ENCODE peak calls at places on chromosome 20, in four cellular contexts. Q, X, B and P are unnamed samples.

GRCh38 chr20:20594171-20594530 is 118.3 kb downstream of the RALGAPA2 start:
- DNase-seq in Q (no peak), X (peak), B (no peak), P (no peak)

GRCh38 chr20:9342651-9343050 is 171.7 kb upstream of the LAMP5 start:
- DNase-seq in Q (no peak), X (no peak), B (no peak), P (no peak)

GRCh38 chr20:5656136-5656535 is 94.1 kb upstream of the SHLD1 start:
- DNase-seq in Q (no peak), X (no peak), B (no peak), P (no peak)

GRCh38 chr20:50034567-50035170 is 51.9 kb downstream of the SNAI1 start:
- DNase-seq in Q (no peak), X (no peak), B (no peak), P (no peak)

GRCh38 chr20:21436186-21436585 is 38.9 kb upstream of the NKX2-4 start:
- DNase-seq in Q (no peak), X (peak), B (no peak), P (peak)

GRCh38 chr20:38126146-38126912 is 38.7 kb downstream of the TGM2 start:
- DNase-seq in Q (no peak), X (no peak), B (no peak), P (no peak)

GRCh38 chr20:63737940-63738686 is 1.5 kb upstream of the SLC2A4RG start:
- DNase-seq in Q (peak), X (peak), B (no peak), P (no peak)

GRCh38 chr20:12113075-12113467 is 195.4 kb downstream of the BTBD3 start:
- DNase-seq in Q (no peak), X (no peak), B (no peak), P (no peak)

GRCh38 chr20:11952621-11953020 is 34.9 kb downstream of the BTBD3 start:
- DNase-seq in Q (no peak), X (no peak), B (no peak), P (no peak)

GRCh38 chr20:56779452-56780143 is 150.5 kb downstream of the TFAP2C start:
- DNase-seq in Q (no peak), X (no peak), B (no peak), P (no peak)

GRCh38 chr20:35020108-35021031 is 64.7 kb downstream of the MYH7B start:
- DNase-seq in Q (no peak), X (no peak), B (no peak), P (no peak)

GRCh38 chr20:60447703-60448102 is 489.5 kb downstream of the CDH26 start:
- DNase-seq in Q (no peak), X (no peak), B (no peak), P (no peak)

GRCh38 chr20:37243076-37243936 is 18.3 kb downstream of the GHRH start:
- DNase-seq in Q (peak), X (no peak), B (no peak), P (no peak)

GRCh38 chr20:61253264-61253639 is 1.2 kb downstream of the CDH4 start:
- DNase-seq in Q (peak), X (no peak), B (no peak), P (no peak)

GRCh38 chr20:2093200-2093781 is 8.3 kb upstream of the STK35 start:
- DNase-seq in Q (peak), X (peak), B (no peak), P (peak)

GRCh38 chr20:49846206-49846807 is 33.7 kb downstream of the SLC9A8 start:
- DNase-seq in Q (no peak), X (peak), B (no peak), P (peak)

GRCh38 chr20:1579488-1579887 is 22.0 kb upstream of the SIRPD start:
- DNase-seq in Q (no peak), X (no peak), B (no peak), P (no peak)

GRCh38 chr20:25623736-25624499 is at the start of gene NANP:
- DNase-seq in Q (peak), X (peak), B (peak), P (peak)

GRCh38 chr20:2919518-2920245 is 46.4 kb downstream of the PTPRA start:
- DNase-seq in Q (no peak), X (no peak), B (no peak), P (no peak)

GRCh38 chr20:11891081-11891826 is 26.4 kb upstream of the BTBD3 start:
- DNase-seq in Q (peak), X (peak), B (no peak), P (no peak)

GRCh38 chr20:37299718-37300529 is 10.5 kb downstream of the MANBAL start:
- DNase-seq in Q (no peak), X (peak), B (no peak), P (no peak)

GRCh38 chr20:37245181-37245580 is 16.4 kb downstream of the GHRH start:
- DNase-seq in Q (no peak), X (no peak), B (no peak), P (no peak)

GRCh38 chr20:62642666-62643520 is 590 bp downstream of the SLCO4A1 start:
- DNase-seq in Q (peak), X (no peak), B (no peak), P (no peak)

GRCh38 chr20:62644044-62644795 is 1.9 kb downstream of the SLCO4A1 start:
- DNase-seq in Q (no peak), X (no peak), B (no peak), P (no peak)

GRCh38 chr20:62643521-62644043 is 1.3 kb downstream of the SLCO4A1 start:
- DNase-seq in Q (no peak), X (no peak), B (no peak), P (no peak)

GRCh38 chr20:62640870-62641748 is 1.2 kb upstream of the SLCO4A1 start:
- DNase-seq in Q (no peak), X (no peak), B (no peak), P (no peak)

GRCh38 chr20:62641749-62642665 is at the start of gene SLCO4A1:
- DNase-seq in Q (peak), X (peak), B (no peak), P (peak)
- H3K4me3 ChIP-seq in Q (peak), X (peak), B (peak), P (peak)

DNA sequence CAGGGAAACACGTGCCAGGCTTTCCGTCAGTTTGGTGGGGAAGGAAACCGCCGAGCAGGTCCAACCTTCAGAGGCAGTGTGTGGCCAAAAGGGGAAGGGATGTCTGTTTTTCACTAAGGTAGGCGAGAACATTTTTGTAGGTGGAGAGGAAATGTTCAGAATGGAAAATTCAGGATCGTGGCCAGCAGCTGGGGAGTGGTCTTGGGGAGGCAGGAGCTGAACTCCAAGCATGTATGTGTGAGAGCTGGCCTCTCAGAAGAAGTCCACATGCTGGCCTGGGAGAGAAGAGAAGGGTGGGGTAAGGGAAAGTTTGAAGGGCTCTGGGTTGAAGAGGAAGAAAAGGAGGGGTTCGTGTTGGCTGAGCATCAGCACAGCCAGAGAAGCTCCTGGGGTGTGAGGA is 74.9 kb downstream of the SYNDIG1 start:
- DNase-seq in Q (no peak), X (no peak), B (no peak), P (no peak)
- TF ChIP-seq ZNF274 in Q (no peak), X (no peak), B (no peak), P (no peak)

GRCh38 chr20:45345104-45345936 is 2.9 kb downstream of the SDC4 start:
- DNase-seq in Q (no peak), X (no peak), B (no peak), P (no peak)

GRCh38 chr20:45346291-45346718 is 1.9 kb downstream of the SDC4 start:
- DNase-seq in Q (no peak), X (no peak), B (no peak), P (no peak)

GRCh38 chr20:45346851-45347250 is 1.4 kb downstream of the SDC4 start:
- DNase-seq in Q (no peak), X (no peak), B (no peak), P (no peak)

GRCh38 chr20:45347936-45348809 is at the start of gene SDC4:
- DNase-seq in Q (peak), X (no peak), B (no peak), P (no peak)

DNA sequence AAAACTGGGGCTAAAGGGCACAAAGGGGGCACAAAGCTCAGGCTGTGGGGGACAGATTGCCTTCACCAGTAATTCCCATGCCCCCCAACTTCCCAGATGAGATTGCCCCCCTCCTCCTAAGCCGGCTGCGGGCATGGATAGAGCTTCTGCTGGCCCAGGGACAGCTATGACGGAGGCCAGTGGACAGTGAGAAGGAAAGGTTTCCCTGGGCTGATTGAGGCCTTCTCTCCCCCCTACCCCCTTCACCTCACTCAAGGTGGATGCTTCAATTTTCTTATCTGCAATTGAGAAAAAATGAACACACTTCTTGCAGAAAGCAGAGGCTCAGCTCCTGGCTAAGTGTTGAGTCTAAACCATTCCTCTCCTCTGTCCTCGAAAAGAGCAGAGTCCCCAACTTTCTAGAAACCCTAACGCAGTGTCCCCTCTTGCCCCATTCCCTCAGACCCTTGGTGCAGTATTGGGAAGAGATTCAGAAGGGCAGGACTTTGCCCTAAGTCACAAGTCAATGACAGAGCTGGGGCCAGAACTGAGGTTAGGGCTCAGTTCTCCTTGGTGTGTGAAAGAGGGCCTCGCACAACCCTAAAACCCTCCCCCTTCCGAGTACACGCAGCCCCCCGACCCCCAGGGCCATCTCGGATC is 808 bp downstream of the SDC4 start:
- DNase-seq in Q (no peak), X (no peak), B (no peak), P (no peak)
- H3K4me3 ChIP-seq in Q (peak), X (peak), B (peak), P (peak)

GRCh38 chr20:43409041-43409913 is 48.4 kb upstream of the SRSF6 start:
- DNase-seq in Q (peak), X (peak), B (peak), P (peak)

DNA sequence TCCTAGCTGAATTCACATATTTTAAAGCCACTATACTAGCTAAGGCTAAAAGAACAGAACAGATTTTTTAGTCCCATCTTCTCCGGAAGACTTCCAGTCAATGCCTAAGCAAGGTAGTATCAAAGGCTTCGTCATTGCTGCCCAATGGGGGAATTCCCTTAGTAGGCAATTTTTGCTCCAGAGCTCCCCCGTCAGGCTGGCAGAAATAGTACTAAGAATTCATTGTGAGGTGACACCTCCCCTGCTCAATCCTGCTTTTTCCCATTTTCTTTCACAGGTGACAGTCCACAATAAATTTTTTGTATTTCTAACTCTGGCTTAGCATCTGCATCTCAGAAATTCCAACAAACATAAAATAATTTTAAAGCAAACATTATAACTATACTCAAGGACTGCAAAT is 52.8 kb upstream of the SRSF6 start:
- DNase-seq in Q (peak), X (peak), B (no peak), P (peak)
- TF ChIP-seq ZNF274 in Q (no peak), X (no peak), B (no peak), P (no peak)

DNA sequence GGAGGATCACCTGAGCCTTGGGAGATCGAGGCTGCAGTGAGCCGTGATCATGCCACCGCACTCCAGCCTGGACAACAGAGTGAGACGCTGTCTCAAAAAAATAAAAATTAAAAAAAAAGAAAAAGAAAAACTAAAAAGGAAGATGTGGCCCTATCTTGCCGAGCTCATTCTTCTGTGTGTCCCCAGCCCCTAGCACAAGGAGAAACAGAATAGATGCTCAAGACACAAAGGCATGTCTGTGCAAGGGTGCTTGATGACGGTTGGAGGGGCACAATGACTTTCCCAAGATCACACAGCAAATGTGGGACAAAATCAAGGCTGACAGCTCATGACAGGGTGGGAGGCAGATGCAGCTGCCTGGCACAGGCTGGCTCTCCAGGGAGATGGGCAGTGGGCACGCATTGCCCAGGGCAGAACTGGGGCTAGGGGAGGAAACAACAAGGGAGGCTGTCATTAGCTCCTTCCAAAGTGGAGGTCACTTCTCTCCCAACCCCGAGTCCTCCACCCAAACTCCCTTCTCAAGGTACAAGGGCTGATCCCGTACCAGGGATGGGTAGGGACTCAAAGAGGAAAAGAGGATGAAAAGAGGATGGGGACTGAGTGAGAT is 775 bp upstream of the NRSN2 start:
- DNase-seq in Q (no peak), X (no peak), B (no peak), P (no peak)
- H3K4me3 ChIP-seq in Q (peak), X (peak), B (peak), P (no peak)

GRCh38 chr20:23915844-23916243 is 36.3 kb upstream of the CST5 start:
- DNase-seq in Q (no peak), X (no peak), B (no peak), P (no peak)
- TF ChIP-seq ZNF274 in Q (no peak), X (no peak), B (no peak), P (no peak)

GRCh38 chr20:53643031-53643832 is 49.6 kb upstream of the ZNF217 start:
- DNase-seq in Q (no peak), X (no peak), B (peak), P (peak)
- H3K4me3 ChIP-seq in Q (no peak), X (peak), B (peak), P (no peak)

GRCh38 chr20:41534842-41535241 is 83.3 kb downstream of the CHD6 start:
- DNase-seq in Q (no peak), X (no peak), B (no peak), P (no peak)
- TF ChIP-seq ZNF274 in Q (no peak), X (no peak), B (no peak), P (no peak)